ENCODE peak calls at places on chromosomes 6 and 20, in four cellular contexts. I, R, P and N are unnamed samples.

GRCh38 chr6:63486196-63486595 is 86.1 kb upstream of the LOC128125822 start:
- DNase-seq in P (no peak), R (no peak), I (no peak), N (no peak)

GRCh38 chr6:3247255-3248146 is 11.2 kb upstream of the PSMG4 start:
- DNase-seq in I (peak; percentile 65), R (peak; percentile 37), P (peak; percentile 78), N (no peak)

GRCh38 chr20:32479012-32479411 is 106.1 kb downstream of the NOL4L start:
- DNase-seq in I (peak; percentile 37), P (no peak), R (no peak), N (no peak)

GRCh38 chr6:132147530-132148011 is 196.4 kb upstream of the CCN2 start:
- DNase-seq in R (no peak), P (no peak), I (no peak), N (no peak)

GRCh38 chr6:11971154-11971553 is 41.0 kb upstream of the HIVEP1 start:
- DNase-seq in R (no peak), I (no peak), P (no peak), N (no peak)

GRCh38 chr20:37573626-37574198 is 46.0 kb upstream of the BLCAP start:
- DNase-seq in I (peak; percentile 30), P (no peak), R (no peak), N (no peak)

GRCh38 chr6:48664850-48665249 is 553.9 kb upstream of the PTCHD4 start:
- DNase-seq in R (no peak), I (no peak), P (no peak), N (no peak)

GRCh38 chr6:138157986-138158638 is 3.6 kb upstream of the ARFGEF3 start:
- DNase-seq in R (no peak), P (no peak), I (no peak), N (no peak)

DNA sequence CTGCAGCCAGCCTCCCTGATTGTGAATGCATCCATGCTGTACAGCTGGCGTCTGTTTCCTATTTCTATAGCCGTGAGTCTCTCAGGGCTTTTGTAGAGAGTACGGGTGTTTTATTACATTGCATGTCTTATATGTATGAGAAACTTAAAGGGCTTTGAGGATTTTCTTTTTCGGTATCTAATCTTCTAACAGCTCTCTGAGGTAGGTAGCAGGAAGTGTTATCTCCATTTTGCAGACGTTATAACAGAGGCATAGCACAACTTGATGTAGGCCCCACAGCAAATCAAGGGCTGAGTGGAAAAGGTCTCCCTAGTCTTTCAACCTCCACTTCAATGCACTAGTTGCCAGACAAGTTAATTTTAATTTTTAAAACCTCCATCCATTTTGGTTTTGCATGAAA is 272.8 kb downstream of the PRL start:
- DNase-seq in R (no peak), I (no peak), P (no peak), N (no peak)
- H3K4me1 ChIP-seq in R (no peaks in the 10 kb centered on the region), I (no peaks in the 10 kb centered on the region), P (peaks cover 8% of the 10 kb centered on the region), N (peaks cover 8% of the 10 kb centered on the region)

DNA sequence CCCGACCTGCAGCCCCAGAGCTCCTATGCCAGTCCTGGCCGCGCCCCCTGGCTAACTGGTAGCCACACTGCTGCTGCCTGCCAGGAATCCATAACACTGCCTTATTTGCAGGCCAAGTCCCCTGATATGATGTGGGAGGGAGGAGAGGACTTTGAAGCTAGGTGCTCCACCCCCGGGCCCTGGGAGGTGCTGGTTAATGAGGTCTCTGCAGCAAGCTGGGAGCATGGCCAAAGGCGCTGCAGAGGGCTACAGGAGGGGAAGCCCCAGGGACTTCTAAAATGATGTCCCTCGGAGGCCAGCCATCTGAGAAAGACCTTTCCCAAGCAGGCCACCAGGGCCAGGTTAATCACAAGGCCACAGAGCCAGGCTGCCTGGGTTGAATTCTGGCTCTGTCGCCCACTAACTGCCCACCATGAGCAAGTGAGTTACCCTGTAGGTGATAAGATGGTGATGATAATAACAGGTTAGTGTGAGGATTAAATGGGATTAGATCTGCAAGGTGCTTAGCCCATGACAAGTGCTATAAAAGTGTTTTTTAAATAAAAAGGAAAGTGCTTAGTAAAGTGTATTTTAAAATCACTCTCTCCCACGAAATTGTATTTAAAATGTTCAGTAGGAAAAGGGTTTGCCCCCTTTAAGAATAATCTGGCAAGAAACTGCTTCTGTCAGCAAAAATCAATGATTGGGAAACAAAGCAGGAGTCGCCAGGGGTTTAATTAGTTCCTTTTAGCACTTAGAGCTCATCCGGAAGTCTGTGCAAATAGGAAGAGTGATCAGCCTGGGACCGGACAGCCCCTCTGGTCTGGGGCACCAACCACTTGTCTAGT is 150.6 kb downstream of the GRM4 start:
- DNase-seq in R (peak; percentile 81), I (no peak), P (no peak), N (no peak)
- H3K27me3 ChIP-seq in R (no peaks in the 10 kb centered on the region), I (no peaks in the 10 kb centered on the region), P (no peaks in the 10 kb centered on the region), N (no peaks in the 10 kb centered on the region)

GRCh38 chr6:34671362-34671761 is 25.2 kb downstream of the ILRUN start:
- DNase-seq in P (no peak), I (no peak), R (no peak), N (no peak)
- H3K4me1 ChIP-seq in P (peaks cover 3% of the 10 kb centered on the region), I (peaks cover 51% of the 10 kb centered on the region), R (peaks cover 55% of the 10 kb centered on the region), N (peaks cover 7% of the 10 kb centered on the region)

GRCh38 chr20:3226093-3226492 is 12.9 kb downstream of the SLC4A11 start:
- DNase-seq in P (no peak), R (no peak), I (no peak), N (no peak)
- H3K27me3 ChIP-seq in P (no peaks in the 10 kb centered on the region), R (no peaks in the 10 kb centered on the region), I (no peaks in the 10 kb centered on the region), N (no peaks in the 10 kb centered on the region)

GRCh38 chr6:139369068-139369467 is 5.4 kb downstream of the CITED2 start:
- DNase-seq in P (no peak), R (no peak), I (no peak), N (no peak)
- H3K4me1 ChIP-seq in P (peaks cover 4% of the 10 kb centered on the region), R (peaks cover 24% of the 10 kb centered on the region), I (peaks cover 18% of the 10 kb centered on the region), N (peaks cover 4% of the 10 kb centered on the region)

DNA sequence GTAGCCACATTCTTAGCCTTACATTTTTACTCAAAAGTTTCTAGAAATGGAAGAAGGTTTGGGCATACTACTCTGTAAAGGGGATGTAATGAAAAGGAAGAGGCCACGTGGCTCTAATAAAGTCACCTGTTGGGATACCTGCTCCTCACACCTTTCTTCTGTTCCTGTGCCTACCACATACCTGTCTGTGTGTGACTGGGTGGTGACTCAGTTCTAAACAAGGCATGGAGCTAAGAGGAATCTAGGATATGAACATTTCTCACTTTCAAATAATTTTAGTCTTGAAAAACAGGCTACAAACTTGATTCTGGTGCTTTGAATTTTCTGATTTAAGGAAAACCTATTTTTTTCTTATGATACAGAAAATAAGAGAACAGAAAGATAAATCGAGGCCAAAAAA is 363.6 kb downstream of the RFPL4B start:
- DNase-seq in P (no peak), R (no peak), I (no peak), N (no peak)
- H3K27me3 ChIP-seq in P (no peaks in the 10 kb centered on the region), R (no peaks in the 10 kb centered on the region), I (no peaks in the 10 kb centered on the region), N (no peaks in the 10 kb centered on the region)